ENCODE peak calls at places on chromosomes 11 and 22, in eight cellular contexts. T is endothelial cell; U is kidney tubule cell; N is breast epithelium; S is AG09319; P is lung; K is lung microvascular endothelial cell; E is activated naive CD4-positive, alpha-beta T cell treated with anti-CD3 and anti-CD28 coated beads, Interleukin-2, amount 10 ng/mL, durations not matched to agents 7 days and 5 days. G is an unnamed sample.

GRCh38 chr11:120230433-120231071 is 9.4 kb upstream of the POU2F3 start:
- DNase-seq in T (no peak), U (no peak), N (no peak), S (no peak), P (no peak), K (no peak), E (no peak), G (no peak)

GRCh38 chr11:117072517-117073218 is 25.6 kb downstream of the SIK3 start:
- DNase-seq in T (no peak), U (peak; percentile 91), N (no peak), S (peak; percentile 68), P (no peak), K (peak; percentile 87), E (no peak), G (peak; percentile 17)

GRCh38 chr11:44315947-44316387 is 6.0 kb upstream of the ALX4 start:
- DNase-seq in T (no peak), U (peak; percentile 22), N (no peak), S (no peak), P (no peak), K (peak; percentile 12), E (no peak), G (no peak)

GRCh38 chr22:36467042-36467810 is 14.2 kb downstream of the TXN2 start:
- DNase-seq in T (no peak), U (peak; percentile 83), N (no peak), S (no peak), P (no peak), K (no peak), E (no peak), G (no peak)

GRCh38 chr22:35634015-35634414 is 14.2 kb upstream of the APOL6 start:
- DNase-seq in T (no peak), U (no peak), N (no peak), S (no peak), P (no peak), K (no peak), E (peak; percentile 24), G (no peak)

GRCh38 chr11:4181780-4182721 is 87.5 kb downstream of the RRM1 start:
- DNase-seq in T (peak; percentile 73), U (peak; percentile 74), N (no peak), S (peak; percentile 19), P (peak; percentile 45), K (peak; percentile 74), E (peak; percentile 65), G (peak; percentile 84)

GRCh38 chr11:132278801-132279574 is 908.6 kb downstream of the NTM start:
- DNase-seq in T (peak; percentile 12), U (peak; percentile 40), N (no peak), S (no peak), P (no peak), K (peak; percentile 1), E (no peak), G (no peak)

GRCh38 chr11:8006349-8006977 is 19.3 kb downstream of the EIF3F start:
- DNase-seq in T (peak; percentile 77), U (peak; percentile 69), N (no peak), S (peak; percentile 45), P (peak; percentile 53), K (peak; percentile 80), E (peak; percentile 58), G (peak; percentile 69)

GRCh38 chr11:66020618-66021357 is 5.5 kb downstream of the CATSPER1 start:
- DNase-seq in T (no peak), U (peak; percentile 85), N (no peak), S (no peak), P (peak; percentile 44), K (peak; percentile 72), E (peak; percentile 32), G (no peak)

GRCh38 chr11:99920956-99921355 is 766.1 kb upstream of the ARHGAP42 start:
- DNase-seq in T (no peak), U (peak; percentile 13), N (no peak), S (no peak), P (no peak), K (no peak), E (no peak), G (no peak)

GRCh38 chr11:1546077-1546535 is 26.0 kb downstream of the DUSP8 start:
- DNase-seq in T (no peak), U (no peak), N (no peak), S (no peak), P (no peak), K (no peak), E (no peak), G (no peak)

GRCh38 chr11:88355887-88356286 is 18.4 kb upstream of the CTSC start:
- DNase-seq in T (no peak), U (no peak), N (no peak), S (no peak), P (no peak), K (peak; percentile 19), E (no peak), G (no peak)

GRCh38 chr11:94171693-94172440 is 43.2 kb downstream of the PANX1 start:
- DNase-seq in T (peak; percentile 68), U (no peak), N (no peak), S (no peak), P (no peak), K (peak; percentile 51), E (peak; percentile 57), G (peak; percentile 58)

GRCh38 chr11:22491826-22492225 is 133.8 kb downstream of the FANCF start:
- DNase-seq in T (no peak), U (peak; percentile 15), N (no peak), S (peak; percentile 65), P (no peak), K (no peak), E (no peak), G (no peak)

GRCh38 chr11:34033399-34033798 is 18.1 kb upstream of the CAPRIN1 start:
- DNase-seq in T (no peak), U (no peak), N (no peak), S (no peak), P (no peak), K (no peak), E (no peak), G (no peak)

GRCh38 chr11:67119577-67120391 is 721 bp downstream of the KDM2A start:
- DNase-seq in T (peak; percentile 56), U (peak; percentile 26), N (no peak), S (no peak), P (no peak), K (peak; percentile 46), E (peak; percentile 45), G (peak; percentile 86)